ENCODE peak calls at places on chromosomes 7 and 10, in seven cellular contexts. One of them, this sample, is unnamed.
A peak's percentile ranks its signal among the peaks of the same experiment; 100 is the strongest.

GRCh38 chr7:106450716-106451115 is 165.9 kb upstream of the NAMPT start:
- DNase-seq in HCT116: no peak
- DNase-seq in choroid plexus epithelial cell: no peak
- DNase-seq in thyroid gland: no peak
- DNase-seq in lower lobe of right lung: no peak
- DNase-seq in pancreas: no peak
- DNase-seq in cardiac muscle cell: no peak
- DNase-seq in this sample: no peak

GRCh38 chr7:30992414-30992813 is 28.7 kb downstream of the GHRHR start:
- DNase-seq in lower lobe of right lung: no peak
- DNase-seq in thyroid gland: no peak
- DNase-seq in pancreas: no peak
- DNase-seq in cardiac muscle cell: no peak
- DNase-seq in HCT116: no peak
- DNase-seq in choroid plexus epithelial cell: no peak
- DNase-seq in this sample: no peak

GRCh38 chr10:123463176-123463575 is 203.0 kb upstream of the GPR26 start:
- DNase-seq in choroid plexus epithelial cell: no peak
- DNase-seq in lower lobe of right lung: no peak
- DNase-seq in pancreas: no peak
- DNase-seq in HCT116: no peak
- DNase-seq in thyroid gland: no peak
- DNase-seq in cardiac muscle cell: no peak
- DNase-seq in this sample: no peak

GRCh38 chr7:2104716-2105115 is 128.0 kb downstream of the MAD1L1 start:
- DNase-seq in cardiac muscle cell: no peak
- DNase-seq in HCT116: no peak
- DNase-seq in thyroid gland: no peak
- DNase-seq in lower lobe of right lung: no peak
- DNase-seq in choroid plexus epithelial cell: no peak
- DNase-seq in pancreas: no peak
- DNase-seq in this sample: no peak

GRCh38 chr7:121562274-121562673 is 166.2 kb upstream of the FAM3C start:
- DNase-seq in pancreas: no peak
- DNase-seq in lower lobe of right lung: no peak
- DNase-seq in cardiac muscle cell: no peak
- DNase-seq in choroid plexus epithelial cell: peak; percentile 72
- DNase-seq in HCT116: no peak
- DNase-seq in thyroid gland: no peak
- DNase-seq in this sample: no peak

GRCh38 chr10:79019961-79020491 is 48.7 kb upstream of the ZMIZ1 start:
- DNase-seq in lower lobe of right lung: peak; percentile 32
- DNase-seq in cardiac muscle cell: peak; percentile 63
- DNase-seq in thyroid gland: no peak
- DNase-seq in pancreas: no peak
- DNase-seq in HCT116: no peak
- DNase-seq in choroid plexus epithelial cell: peak; percentile 67
- DNase-seq in this sample: no peak

GRCh38 chr10:3408603-3409365 is 236.2 kb upstream of the PITRM1 start:
- DNase-seq in cardiac muscle cell: no peak
- DNase-seq in thyroid gland: no peak
- DNase-seq in HCT116: no peak
- DNase-seq in choroid plexus epithelial cell: no peak
- DNase-seq in lower lobe of right lung: no peak
- DNase-seq in pancreas: no peak
- DNase-seq in this sample: no peak

GRCh38 chr7:92260248-92260781 is 14.5 kb downstream of the ANKIB1 start:
- DNase-seq in choroid plexus epithelial cell: no peak
- DNase-seq in pancreas: no peak
- DNase-seq in thyroid gland: no peak
- DNase-seq in cardiac muscle cell: no peak
- DNase-seq in lower lobe of right lung: no peak
- DNase-seq in HCT116: peak; percentile 83
- DNase-seq in this sample: no peak

GRCh38 chr10:31759124-31759798 is 169.4 kb downstream of the ARHGAP12 start:
- DNase-seq in cardiac muscle cell: peak; percentile 16
- DNase-seq in lower lobe of right lung: peak; percentile 64
- DNase-seq in HCT116: peak; percentile 85
- DNase-seq in pancreas: peak; percentile 81
- DNase-seq in choroid plexus epithelial cell: peak; percentile 55
- DNase-seq in thyroid gland: peak; percentile 65
- DNase-seq in this sample: peak; percentile 42

GRCh38 chr7:27178366-27178765 is 4.2 kb upstream of the HOXA10 start:
- DNase-seq in cardiac muscle cell: no peak
- DNase-seq in lower lobe of right lung: no peak
- DNase-seq in thyroid gland: no peak
- DNase-seq in choroid plexus epithelial cell: no peak
- DNase-seq in HCT116: no peak
- DNase-seq in pancreas: no peak
- DNase-seq in this sample: no peak

GRCh38 chr7:44768663-44769361 is 20.2 kb downstream of the ZMIZ2 start:
- DNase-seq in cardiac muscle cell: no peak
- DNase-seq in choroid plexus epithelial cell: no peak
- DNase-seq in thyroid gland: no peak
- DNase-seq in HCT116: no peak
- DNase-seq in pancreas: no peak
- DNase-seq in lower lobe of right lung: no peak
- DNase-seq in this sample: no peak

GRCh38 chr10:62075414-62075813 is 173.9 kb downstream of the ARID5B start:
- DNase-seq in cardiac muscle cell: no peak
- DNase-seq in lower lobe of right lung: no peak
- DNase-seq in HCT116: no peak
- DNase-seq in pancreas: no peak
- DNase-seq in thyroid gland: no peak
- DNase-seq in choroid plexus epithelial cell: no peak
- DNase-seq in this sample: no peak

GRCh38 chr7:113831509-113831908 is 87.3 kb downstream of the PPP1R3A start:
- DNase-seq in choroid plexus epithelial cell: peak; percentile 70
- DNase-seq in HCT116: no peak
- DNase-seq in pancreas: no peak
- DNase-seq in lower lobe of right lung: no peak
- DNase-seq in cardiac muscle cell: no peak
- DNase-seq in thyroid gland: no peak
- DNase-seq in this sample: no peak

GRCh38 chr10:71486465-71487114 is 89.9 kb downstream of the CDH23 start:
- DNase-seq in choroid plexus epithelial cell: peak; percentile 81
- DNase-seq in cardiac muscle cell: peak; percentile 84
- DNase-seq in thyroid gland: peak; percentile 53
- DNase-seq in HCT116: peak; percentile 36
- DNase-seq in lower lobe of right lung: peak; percentile 74
- DNase-seq in pancreas: no peak
- DNase-seq in this sample: no peak

GRCh38 chr10:84452006-84452405 is 123.6 kb downstream of the CCSER2 start:
- DNase-seq in HCT116: no peak
- DNase-seq in choroid plexus epithelial cell: peak; percentile 15
- DNase-seq in thyroid gland: no peak
- DNase-seq in cardiac muscle cell: no peak
- DNase-seq in pancreas: no peak
- DNase-seq in lower lobe of right lung: no peak
- DNase-seq in this sample: no peak

GRCh38 chr7:35037526-35038339 is 448 bp upstream of the DPY19L1 start:
- DNase-seq in cardiac muscle cell: peak; percentile 96
- DNase-seq in lower lobe of right lung: peak; percentile 97
- DNase-seq in pancreas: peak; percentile 93
- DNase-seq in choroid plexus epithelial cell: peak; percentile 97
- DNase-seq in HCT116: peak; percentile 74
- DNase-seq in thyroid gland: peak; percentile 97
- DNase-seq in this sample: peak; percentile 74

GRCh38 chr7:81645435-81645834 is 124.4 kb downstream of the HGF start:
- DNase-seq in lower lobe of right lung: no peak
- DNase-seq in HCT116: no peak
- DNase-seq in cardiac muscle cell: no peak
- DNase-seq in thyroid gland: no peak
- DNase-seq in pancreas: no peak
- DNase-seq in choroid plexus epithelial cell: no peak
- DNase-seq in this sample: no peak

GRCh38 chr7:7212612-7213011 is 30.3 kb downstream of the C1GALT1 start:
- DNase-seq in lower lobe of right lung: no peak
- DNase-seq in HCT116: no peak
- DNase-seq in cardiac muscle cell: no peak
- DNase-seq in thyroid gland: no peak
- DNase-seq in pancreas: no peak
- DNase-seq in choroid plexus epithelial cell: peak; percentile 45
- DNase-seq in this sample: no peak

GRCh38 chr7:130124711-130125110 is 54.4 kb downstream of the KLHDC10 start:
- DNase-seq in pancreas: no peak
- DNase-seq in lower lobe of right lung: no peak
- DNase-seq in cardiac muscle cell: no peak
- DNase-seq in HCT116: no peak
- DNase-seq in thyroid gland: no peak
- DNase-seq in choroid plexus epithelial cell: no peak
- DNase-seq in this sample: no peak

GRCh38 chr10:30645340-30645827 is 15.8 kb upstream of the LYZL2 start:
- DNase-seq in thyroid gland: no peak
- DNase-seq in pancreas: no peak
- DNase-seq in choroid plexus epithelial cell: peak; percentile 55
- DNase-seq in cardiac muscle cell: peak; percentile 59
- DNase-seq in lower lobe of right lung: no peak
- DNase-seq in HCT116: peak; percentile 12
- DNase-seq in this sample: no peak

DNA sequence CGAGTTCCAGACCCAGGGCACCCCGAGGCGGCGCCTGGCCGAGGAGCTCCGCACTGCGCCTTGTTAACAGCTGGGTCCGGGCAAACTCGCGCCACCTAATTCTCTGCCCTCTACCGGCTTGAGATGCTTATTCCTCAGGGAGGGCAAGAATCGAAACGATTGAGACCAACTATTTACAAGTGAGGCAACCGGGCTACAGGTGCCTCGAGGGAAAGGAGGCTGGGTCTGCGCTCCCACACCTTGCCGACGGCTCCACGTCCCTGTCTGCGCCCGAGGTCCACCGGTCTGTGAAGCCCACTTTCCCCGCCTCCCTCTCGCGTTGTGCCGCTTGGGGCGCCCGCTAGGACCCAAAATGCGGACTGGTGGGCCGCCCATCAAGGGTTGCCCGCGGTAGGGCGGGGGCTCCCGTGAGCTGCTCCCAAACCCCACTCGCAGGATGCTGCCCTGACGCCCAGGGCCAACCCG is 527 bp downstream of the AKR1B1 start:
- DNase-seq in HCT116: no peak
- DNase-seq in thyroid gland: peak; percentile 56
- DNase-seq in pancreas: peak; percentile 52
- DNase-seq in cardiac muscle cell: peak; percentile 72
- DNase-seq in lower lobe of right lung: peak; percentile 56
- DNase-seq in choroid plexus epithelial cell: peak; percentile 45
- DNase-seq in this sample: no peak
- TF ChIP-seq CTCF in HCT116: peak; percentile 5
- TF ChIP-seq CTCF in thyroid gland: no peak
- TF ChIP-seq CTCF in pancreas: no peak
- TF ChIP-seq CTCF in cardiac muscle cell: peak; percentile 45
- TF ChIP-seq CTCF in lower lobe of right lung: no peak
- TF ChIP-seq CTCF in choroid plexus epithelial cell: peak; percentile 39
- TF ChIP-seq CTCF in this sample: no peak

DNA sequence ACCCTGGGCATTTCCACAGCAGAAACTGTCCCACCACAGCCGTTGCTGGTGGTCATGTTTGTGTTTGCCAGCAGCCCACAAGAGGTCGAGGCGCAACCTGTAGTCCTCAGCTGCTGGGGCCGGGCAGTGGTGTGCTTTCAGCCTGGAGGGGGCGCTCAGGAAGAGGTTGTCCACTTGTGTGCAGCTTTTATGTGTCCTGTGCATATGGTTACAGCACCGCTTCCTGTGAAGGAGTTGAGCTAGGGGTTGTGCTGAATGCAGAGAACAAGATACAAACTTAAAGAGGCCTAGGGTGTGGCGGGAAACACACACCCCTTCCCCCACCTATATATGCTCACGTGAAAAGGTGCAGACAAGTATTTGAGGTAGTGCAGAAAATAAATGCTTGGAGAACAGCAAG is 29.5 kb upstream of the PFKFB3 start:
- DNase-seq in thyroid gland: no peak
- DNase-seq in pancreas: no peak
- DNase-seq in choroid plexus epithelial cell: no peak
- DNase-seq in HCT116: no peak
- DNase-seq in lower lobe of right lung: no peak
- DNase-seq in cardiac muscle cell: peak; percentile 42
- DNase-seq in this sample: no peak
- TF ChIP-seq CTCF in thyroid gland: no peak
- TF ChIP-seq CTCF in pancreas: no peak
- TF ChIP-seq CTCF in choroid plexus epithelial cell: peak; percentile 46
- TF ChIP-seq CTCF in HCT116: no peak
- TF ChIP-seq CTCF in lower lobe of right lung: peak; percentile 18
- TF ChIP-seq CTCF in cardiac muscle cell: peak; percentile 27
- TF ChIP-seq CTCF in this sample: no peak

GRCh38 chr10:43204943-43205671 is 61.8 kb downstream of the RASGEF1A start:
- DNase-seq in pancreas: peak; percentile 33
- DNase-seq in lower lobe of right lung: peak; percentile 70
- DNase-seq in HCT116: peak; percentile 68
- DNase-seq in cardiac muscle cell: peak; percentile 70
- DNase-seq in choroid plexus epithelial cell: peak; percentile 78
- DNase-seq in thyroid gland: peak; percentile 64
- DNase-seq in this sample: peak; percentile 19
- TF ChIP-seq CTCF in pancreas: peak; percentile 62
- TF ChIP-seq CTCF in lower lobe of right lung: peak; percentile 69
- TF ChIP-seq CTCF in HCT116: peak; percentile 97
- TF ChIP-seq CTCF in cardiac muscle cell: peak; percentile 77
- TF ChIP-seq CTCF in choroid plexus epithelial cell: peak; percentile 86
- TF ChIP-seq CTCF in thyroid gland: no peak
- TF ChIP-seq CTCF in this sample: no peak

GRCh38 chr7:29243777-29244655 is 49.4 kb downstream of the CHN2 start:
- DNase-seq in pancreas: no peak
- DNase-seq in HCT116: peak; percentile 29
- DNase-seq in lower lobe of right lung: no peak
- DNase-seq in thyroid gland: no peak
- DNase-seq in choroid plexus epithelial cell: no peak
- DNase-seq in cardiac muscle cell: no peak
- DNase-seq in this sample: no peak

GRCh38 chr7:29237483-29237882 is 42.9 kb downstream of the CHN2 start:
- DNase-seq in cardiac muscle cell: no peak
- DNase-seq in HCT116: no peak
- DNase-seq in thyroid gland: no peak
- DNase-seq in pancreas: no peak
- DNase-seq in lower lobe of right lung: no peak
- DNase-seq in choroid plexus epithelial cell: peak; percentile 2
- DNase-seq in this sample: no peak

GRCh38 chr7:29236649-29237048 is 42.1 kb downstream of the CHN2 start:
- DNase-seq in HCT116: no peak
- DNase-seq in cardiac muscle cell: no peak
- DNase-seq in lower lobe of right lung: no peak
- DNase-seq in choroid plexus epithelial cell: no peak
- DNase-seq in thyroid gland: no peak
- DNase-seq in pancreas: no peak
- DNase-seq in this sample: no peak

GRCh38 chr7:29236071-29236580 is 41.6 kb downstream of the CHN2 start:
- DNase-seq in cardiac muscle cell: no peak
- DNase-seq in lower lobe of right lung: no peak
- DNase-seq in pancreas: no peak
- DNase-seq in HCT116: no peak
- DNase-seq in thyroid gland: no peak
- DNase-seq in choroid plexus epithelial cell: no peak
- DNase-seq in this sample: no peak

DNA sequence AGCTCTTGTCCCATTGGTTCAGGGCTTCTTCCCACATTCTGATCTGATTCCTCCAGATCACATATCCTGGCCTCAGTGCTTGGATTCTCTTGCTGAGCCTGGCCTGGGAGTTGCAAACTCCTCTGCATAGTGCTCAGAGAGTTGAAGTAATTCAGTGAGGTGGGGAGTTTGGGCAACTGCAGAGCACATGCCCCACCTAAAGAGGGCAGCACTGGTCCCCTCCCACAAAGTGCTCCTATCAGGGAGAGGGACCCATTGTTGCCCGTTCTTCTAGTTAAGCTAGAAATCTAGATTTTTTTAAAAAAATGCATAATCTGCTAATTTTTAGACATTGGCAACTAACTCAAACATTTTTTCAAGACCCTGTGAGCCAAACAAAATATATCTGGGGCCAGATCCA is 45.1 kb downstream of the CHN2 start:
- DNase-seq in HCT116: no peak
- DNase-seq in lower lobe of right lung: no peak
- DNase-seq in cardiac muscle cell: no peak
- DNase-seq in thyroid gland: no peak
- DNase-seq in choroid plexus epithelial cell: peak; percentile 4
- DNase-seq in pancreas: no peak
- DNase-seq in this sample: no peak
- TF ChIP-seq CTCF in HCT116: peak; percentile 24
- TF ChIP-seq CTCF in lower lobe of right lung: peak; percentile 53
- TF ChIP-seq CTCF in cardiac muscle cell: peak; percentile 44
- TF ChIP-seq CTCF in thyroid gland: no peak
- TF ChIP-seq CTCF in choroid plexus epithelial cell: peak; percentile 45
- TF ChIP-seq CTCF in pancreas: no peak
- TF ChIP-seq CTCF in this sample: no peak